ENCODE peak calls at places on chromosomes 11 and 22, in eight cellular contexts. J is caudate nucleus; O is ovary; Z is testis; X is stimulated activated CD4-positive, alpha-beta T cell treated with anti-CD3 and anti-CD28 coated beads, TNF-alpha, amount 100 ng/mL, for 24 hours; D is activated CD4-positive, alpha-beta T cell treated with anti-CD3 and anti-CD28 coated beads for 48 hours; E is HT1080; S is neural crest cell. N is an unnamed sample.

GRCh38 chr11:60515144-60515855 is at the start of gene MS4A13:
- DNase-seq in Z (peak; percentile 66), E (peak; percentile 11), S (no peak), X (no peak), D (no peak), O (no peak), J (no peak), N (no peak)

GRCh38 chr11:71101606-71102005 is 150.8 kb downstream of the SHANK2 start:
- DNase-seq in D (no peak), X (no peak), Z (no peak), J (no peak), S (no peak), O (no peak), E (no peak), N (no peak)

GRCh38 chr22:31093956-31094622 is 13.0 kb downstream of the SMTN start:
- DNase-seq in O (peak; percentile 40), X (no peak), J (no peak), S (no peak), D (no peak), E (no peak), Z (no peak), N (peak; percentile 86)

GRCh38 chr22:47630741-47631534 is 868.5 kb downstream of the TBC1D22A start:
- DNase-seq in X (no peak), J (no peak), D (no peak), S (no peak), O (no peak), Z (no peak), E (no peak), N (no peak)

GRCh38 chr11:2186669-2187266 is 15.2 kb upstream of the TH start:
- DNase-seq in S (peak; percentile 37), O (no peak), D (peak; percentile 68), X (no peak), J (no peak), Z (peak; percentile 67), E (no peak), N (no peak)

GRCh38 chr22:38694945-38695344 is 5.8 kb downstream of the JOSD1 start:
- DNase-seq in S (no peak), X (no peak), J (no peak), D (no peak), Z (no peak), O (no peak), E (no peak), N (no peak)

GRCh38 chr11:102318469-102318868 is 1.2 kb downstream of the BIRC3 start:
- DNase-seq in Z (peak; percentile 36), X (peak; percentile 20), D (peak; percentile 76), O (no peak), E (peak; percentile 38), J (no peak), S (no peak), N (peak; percentile 72)

GRCh38 chr11:45722144-45722543 is 56.7 kb upstream of the CHST1 start:
- DNase-seq in O (no peak), Z (peak; percentile 80), S (no peak), J (no peak), X (no peak), E (peak; percentile 31), D (no peak), N (no peak)

GRCh38 chr22:23690713-23691112 is at the start of gene RGL4:
- DNase-seq in J (no peak), O (no peak), Z (peak; percentile 3), D (no peak), S (no peak), X (no peak), E (no peak), N (no peak)

GRCh38 chr11:125069796-125070195 is 6.7 kb downstream of the SLC37A2 start:
- DNase-seq in O (no peak), J (no peak), E (peak; percentile 83), D (no peak), Z (no peak), S (no peak), X (no peak), N (peak; percentile 87)

GRCh38 chr11:35038211-35038930 is 100.6 kb upstream of the CD44 start:
- DNase-seq in O (no peak), S (no peak), D (peak; percentile 57), Z (no peak), J (no peak), E (no peak), X (no peak), N (no peak)

GRCh38 chr11:110173775-110174644 is 80.8 kb downstream of the ZC3H12C start:
- DNase-seq in X (peak; percentile 35), Z (peak; percentile 88), O (peak; percentile 72), E (no peak), D (peak; percentile 80), S (peak; percentile 76), J (no peak), N (peak; percentile 87)

GRCh38 chr11:2761131-2762030 is 61.6 kb upstream of the KCNQ1OT1 start:
- DNase-seq in E (no peak), D (peak; percentile 0), O (peak; percentile 17), S (no peak), J (no peak), X (no peak), Z (peak; percentile 6), N (no peak)

GRCh38 chr22:48492371-48493320 is 1335.0 kb downstream of the BRD1 start:
- DNase-seq in O (peak; percentile 79), S (peak; percentile 49), E (peak; percentile 54), J (peak; percentile 9), D (peak; percentile 57), X (no peak), Z (peak; percentile 88), N (peak; percentile 99)

GRCh38 chr11:106714179-106714578 is 304.1 kb downstream of the GUCY1A2 start:
- DNase-seq in O (no peak), D (no peak), X (no peak), Z (no peak), S (no peak), J (no peak), E (no peak), N (no peak)

N was measured in osteoblast.